ENCODE peak calls at places on chromosomes 13 and 19, in ten cellular contexts. C is activated naive CD8-positive, alpha-beta T cell treated with anti-CD3 and anti-CD28 coated beads, Interleukin-2, amount 50 U/mL, for 24 hours; X is RWPE1; V is aorta; H is NCI-H1694 treated with DMSO at 0.1 percent for 48 hours; Q is AG10803; O is H54; G is CD8-positive, alpha-beta memory T cell; U is left ventricle myocardium inferior; Z is brain pericyte. P is an unnamed sample.

GRCh38 chr13:86085890-86086289 is 286.7 kb upstream of the SLITRK6 start:
- DNase-seq in C (no peak), X (no peak), V (no peak), H (no peak), Q (no peak), O (no peak), G (no peak), U (no peak), Z (no peak), P (no peak)

GRCh38 chr13:113397606-113398425 is 33.9 kb upstream of the GRTP1 start:
- DNase-seq in C (no peak), X (no peak), V (no peak), H (no peak), Q (no peak), O (no peak), G (no peak), U (no peak), Z (no peak), P (no peak)

GRCh38 chr13:44004881-44005280 is 125.2 kb downstream of the LACC1 start:
- DNase-seq in C (no peak), X (peak), V (no peak), H (no peak), Q (peak), O (peak), G (no peak), U (no peak), Z (no peak), P (no peak)

GRCh38 chr19:42378225-42378929 is 11.7 kb downstream of the CNFN start:
- DNase-seq in C (no peak), X (no peak), V (no peak), H (no peak), Q (no peak), O (no peak), G (no peak), U (no peak), Z (no peak), P (no peak)

GRCh38 chr19:49570997-49571676 is 9.2 kb downstream of the NOSIP start:
- DNase-seq in C (no peak), X (no peak), V (no peak), H (peak), Q (no peak), O (no peak), G (no peak), U (no peak), Z (no peak), P (peak)

GRCh38 chr13:111659842-111660241 is 339.4 kb downstream of the TEX29 start:
- DNase-seq in C (no peak), X (no peak), V (no peak), H (no peak), Q (no peak), O (no peak), G (no peak), U (peak), Z (no peak), P (no peak)

GRCh38 chr19:35140898-35141626 is 2.0 kb upstream of the FXYD7 start:
- DNase-seq in C (peak), X (peak), V (peak), H (peak), Q (peak), O (peak), G (peak), U (peak), Z (no peak), P (peak)

GRCh38 chr19:55005684-55006488 is 32.2 kb downstream of the GP6 start:
- DNase-seq in C (peak), X (peak), V (no peak), H (no peak), Q (no peak), O (peak), G (peak), U (no peak), Z (no peak), P (peak)

GRCh38 chr19:47105874-47106273 is 7.7 kb downstream of the ZC3H4 start:
- DNase-seq in C (no peak), X (no peak), V (no peak), H (no peak), Q (no peak), O (no peak), G (no peak), U (no peak), Z (no peak), P (no peak)

GRCh38 chr19:57682226-57682766 is 519 bp downstream of the ZNF551 start:
- DNase-seq in C (no peak), X (no peak), V (no peak), H (no peak), Q (no peak), O (no peak), G (no peak), U (no peak), Z (no peak), P (no peak)

GRCh38 chr19:10653482-10653731 is 739 bp upstream of the ILF3 start:
- DNase-seq in C (no peak), X (no peak), V (no peak), H (no peak), Q (no peak), O (no peak), G (no peak), U (no peak), Z (no peak), P (no peak)

GRCh38 chr13:113299951-113300350 is 2.9 kb downstream of the LAMP1 start:
- DNase-seq in C (no peak), X (no peak), V (no peak), H (no peak), Q (no peak), O (no peak), G (no peak), U (no peak), Z (no peak), P (peak)

GRCh38 chr13:77384999-77385398 is 58.1 kb upstream of the MYCBP2 start:
- DNase-seq in C (no peak), X (no peak), V (no peak), H (no peak), Q (peak), O (no peak), G (no peak), U (no peak), Z (no peak), P (no peak)

GRCh38 chr13:26881154-26881553 is 120.6 kb upstream of the GPR12 start:
- DNase-seq in C (no peak), X (peak), V (no peak), H (no peak), Q (peak), O (peak), G (no peak), U (no peak), Z (no peak), P (no peak)

GRCh38 chr13:112849500-112849899 is 119.5 kb upstream of the MCF2L start:
- DNase-seq in C (no peak), X (no peak), V (peak), H (no peak), Q (no peak), O (no peak), G (no peak), U (no peak), Z (peak), P (no peak)

GRCh38 chr13:92355213-92355612 is 871.4 kb upstream of the GPC6 start:
- DNase-seq in C (no peak), X (no peak), V (no peak), H (peak), Q (no peak), O (no peak), G (no peak), U (no peak), Z (no peak), P (no peak)

GRCh38 chr13:30133976-30134375 is 173.4 kb downstream of the KATNAL1 start:
- DNase-seq in C (no peak), X (no peak), V (no peak), H (no peak), Q (peak), O (no peak), G (no peak), U (no peak), Z (no peak), P (no peak)

GRCh38 chr13:94209110-94209509 is 270.4 kb downstream of the DCT start:
- DNase-seq in C (no peak), X (no peak), V (no peak), H (no peak), Q (no peak), O (no peak), G (no peak), U (no peak), Z (no peak), P (no peak)

GRCh38 chr19:49362048-49362925 is at the start of gene TEAD2:
- DNase-seq in C (peak), X (peak), V (peak), H (no peak), Q (peak), O (peak), G (no peak), U (peak), Z (no peak), P (peak)

GRCh38 chr13:100203696-100204367 is 114.9 kb downstream of the PCCA start:
- DNase-seq in C (no peak), X (peak), V (no peak), H (no peak), Q (peak), O (peak), G (no peak), U (no peak), Z (no peak), P (no peak)